ENCODE peak calls at places on chromosome 21, in nine cellular contexts. One of them, this sample, is unnamed.

GRCh38 chr21:30153697-30154340 is 12.8 kb downstream of the CLDN17 start:
- DNase-seq in PC-9: no peak
- DNase-seq in tibial nerve: no peak
- DNase-seq in upper lobe of right lung: no peak
- DNase-seq in substantia nigra: no peak
- DNase-seq in thoracic aorta: no peak
- DNase-seq in right cardiac atrium: no peak
- DNase-seq in H9: no peak
- DNase-seq in stomach: no peak
- DNase-seq in this sample: no peak

GRCh38 chr21:42299324-42300044 is 15.7 kb downstream of the TFF3 start:
- DNase-seq in PC-9: peak
- DNase-seq in tibial nerve: no peak
- DNase-seq in upper lobe of right lung: peak
- DNase-seq in substantia nigra: no peak
- DNase-seq in thoracic aorta: no peak
- DNase-seq in right cardiac atrium: peak
- DNase-seq in H9: no peak
- DNase-seq in stomach: no peak
- DNase-seq in this sample: no peak

GRCh38 chr21:35025206-35026152 is 23.6 kb downstream of the RUNX1 start:
- DNase-seq in PC-9: no peak
- DNase-seq in tibial nerve: no peak
- DNase-seq in upper lobe of right lung: no peak
- DNase-seq in substantia nigra: no peak
- DNase-seq in thoracic aorta: no peak
- DNase-seq in right cardiac atrium: no peak
- DNase-seq in H9: no peak
- DNase-seq in stomach: no peak
- DNase-seq in this sample: no peak

GRCh38 chr21:28776251-28776650 is 216.4 kb downstream of the LTN1 start:
- DNase-seq in PC-9: no peak
- DNase-seq in tibial nerve: no peak
- DNase-seq in upper lobe of right lung: no peak
- DNase-seq in substantia nigra: no peak
- DNase-seq in thoracic aorta: no peak
- DNase-seq in right cardiac atrium: no peak
- DNase-seq in H9: no peak
- DNase-seq in stomach: no peak
- DNase-seq in this sample: no peak

GRCh38 chr21:42221581-42222345 is 2.8 kb downstream of the ABCG1 start:
- DNase-seq in PC-9: no peak
- DNase-seq in tibial nerve: no peak
- DNase-seq in upper lobe of right lung: peak
- DNase-seq in substantia nigra: no peak
- DNase-seq in thoracic aorta: no peak
- DNase-seq in right cardiac atrium: no peak
- DNase-seq in H9: no peak
- DNase-seq in stomach: peak
- DNase-seq in this sample: no peak

GRCh38 chr21:17679002-17679600 is 66.4 kb upstream of the BTG3 start:
- DNase-seq in PC-9: no peak
- DNase-seq in tibial nerve: no peak
- DNase-seq in upper lobe of right lung: no peak
- DNase-seq in substantia nigra: no peak
- DNase-seq in thoracic aorta: no peak
- DNase-seq in right cardiac atrium: no peak
- DNase-seq in H9: no peak
- DNase-seq in stomach: no peak
- DNase-seq in this sample: peak

GRCh38 chr21:41783476-41784150 is 16.8 kb upstream of the RIPK4 start:
- DNase-seq in PC-9: peak
- DNase-seq in tibial nerve: no peak
- DNase-seq in upper lobe of right lung: no peak
- DNase-seq in substantia nigra: no peak
- DNase-seq in thoracic aorta: no peak
- DNase-seq in right cardiac atrium: no peak
- DNase-seq in H9: no peak
- DNase-seq in stomach: peak
- DNase-seq in this sample: peak

GRCh38 chr21:34874689-34875513 is 174.2 kb downstream of the RUNX1 start:
- DNase-seq in PC-9: no peak
- DNase-seq in tibial nerve: no peak
- DNase-seq in upper lobe of right lung: no peak
- DNase-seq in substantia nigra: no peak
- DNase-seq in thoracic aorta: no peak
- DNase-seq in right cardiac atrium: no peak
- DNase-seq in H9: no peak
- DNase-seq in stomach: no peak
- DNase-seq in this sample: no peak

GRCh38 chr21:15249285-15249993 is 184.6 kb upstream of the NRIP1 start:
- DNase-seq in PC-9: no peak
- DNase-seq in tibial nerve: no peak
- DNase-seq in upper lobe of right lung: no peak
- DNase-seq in substantia nigra: no peak
- DNase-seq in thoracic aorta: no peak
- DNase-seq in right cardiac atrium: no peak
- DNase-seq in H9: no peak
- DNase-seq in stomach: no peak
- DNase-seq in this sample: no peak

GRCh38 chr21:15247613-15248012 is 182.8 kb upstream of the NRIP1 start:
- DNase-seq in PC-9: no peak
- DNase-seq in tibial nerve: no peak
- DNase-seq in upper lobe of right lung: no peak
- DNase-seq in substantia nigra: no peak
- DNase-seq in thoracic aorta: no peak
- DNase-seq in right cardiac atrium: no peak
- DNase-seq in H9: no peak
- DNase-seq in stomach: no peak
- DNase-seq in this sample: no peak

GRCh38 chr21:15252437-15252836 is 187.6 kb upstream of the NRIP1 start:
- DNase-seq in PC-9: no peak
- DNase-seq in tibial nerve: no peak
- DNase-seq in upper lobe of right lung: no peak
- DNase-seq in substantia nigra: no peak
- DNase-seq in thoracic aorta: no peak
- DNase-seq in right cardiac atrium: no peak
- DNase-seq in H9: no peak
- DNase-seq in stomach: no peak
- DNase-seq in this sample: no peak

GRCh38 chr21:15254111-15254510 is 189.3 kb upstream of the NRIP1 start:
- DNase-seq in PC-9: no peak
- DNase-seq in tibial nerve: no peak
- DNase-seq in upper lobe of right lung: no peak
- DNase-seq in substantia nigra: no peak
- DNase-seq in thoracic aorta: no peak
- DNase-seq in right cardiac atrium: no peak
- DNase-seq in H9: no peak
- DNase-seq in stomach: no peak
- DNase-seq in this sample: no peak

DNA sequence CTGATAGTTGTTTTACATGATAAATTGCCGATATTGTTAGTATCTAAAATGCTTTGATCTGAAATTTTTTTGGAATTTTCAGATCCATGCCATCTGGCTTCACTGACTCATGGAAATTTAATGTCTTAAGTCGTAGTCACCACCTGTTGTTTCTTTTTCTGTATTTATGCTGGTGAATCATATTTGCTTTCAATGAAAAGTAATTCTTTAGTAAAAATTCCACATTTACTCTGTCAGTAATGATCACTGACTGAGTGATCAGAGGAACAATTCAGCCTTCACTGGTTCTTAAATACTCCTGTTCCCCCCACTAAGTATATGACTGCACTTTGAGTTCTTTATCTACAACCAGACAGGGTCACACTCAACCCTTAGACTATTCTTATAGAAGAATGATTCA is 185.6 kb upstream of the NRIP1 start:
- DNase-seq in PC-9: no peak
- DNase-seq in tibial nerve: no peak
- DNase-seq in upper lobe of right lung: no peak
- DNase-seq in substantia nigra: no peak
- DNase-seq in thoracic aorta: no peak
- DNase-seq in right cardiac atrium: no peak
- DNase-seq in H9: no peak
- DNase-seq in stomach: no peak
- DNase-seq in this sample: no peak
- H3K27ac ChIP-seq in PC-9: no peak
- H3K27ac ChIP-seq in tibial nerve: no peak
- H3K27ac ChIP-seq in upper lobe of right lung: no peak
- H3K27ac ChIP-seq in substantia nigra: no peak
- H3K27ac ChIP-seq in thoracic aorta: no peak
- H3K27ac ChIP-seq in right cardiac atrium: no peak
- H3K27ac ChIP-seq in H9: no peak
- H3K27ac ChIP-seq in stomach: no peak
- H3K27ac ChIP-seq in this sample: peak

GRCh38 chr21:38825901-38826300 is 20.2 kb downstream of the ETS2 start:
- DNase-seq in PC-9: no peak
- DNase-seq in tibial nerve: no peak
- DNase-seq in upper lobe of right lung: no peak
- DNase-seq in substantia nigra: no peak
- DNase-seq in thoracic aorta: no peak
- DNase-seq in right cardiac atrium: no peak
- DNase-seq in H9: no peak
- DNase-seq in stomach: no peak
- DNase-seq in this sample: no peak

GRCh38 chr21:38822754-38823374 is 17.1 kb downstream of the ETS2 start:
- DNase-seq in PC-9: no peak
- DNase-seq in tibial nerve: no peak
- DNase-seq in upper lobe of right lung: no peak
- DNase-seq in substantia nigra: no peak
- DNase-seq in thoracic aorta: no peak
- DNase-seq in right cardiac atrium: no peak
- DNase-seq in H9: no peak
- DNase-seq in stomach: no peak
- DNase-seq in this sample: no peak

GRCh38 chr21:38823737-38824123 is 18.0 kb downstream of the ETS2 start:
- DNase-seq in PC-9: no peak
- DNase-seq in tibial nerve: no peak
- DNase-seq in upper lobe of right lung: no peak
- DNase-seq in substantia nigra: no peak
- DNase-seq in thoracic aorta: no peak
- DNase-seq in right cardiac atrium: no peak
- DNase-seq in H9: no peak
- DNase-seq in stomach: no peak
- DNase-seq in this sample: no peak

GRCh38 chr21:38824124-38824822 is 18.5 kb downstream of the ETS2 start:
- DNase-seq in PC-9: no peak
- DNase-seq in tibial nerve: no peak
- DNase-seq in upper lobe of right lung: no peak
- DNase-seq in substantia nigra: no peak
- DNase-seq in thoracic aorta: no peak
- DNase-seq in right cardiac atrium: no peak
- DNase-seq in H9: no peak
- DNase-seq in stomach: no peak
- DNase-seq in this sample: no peak

DNA sequence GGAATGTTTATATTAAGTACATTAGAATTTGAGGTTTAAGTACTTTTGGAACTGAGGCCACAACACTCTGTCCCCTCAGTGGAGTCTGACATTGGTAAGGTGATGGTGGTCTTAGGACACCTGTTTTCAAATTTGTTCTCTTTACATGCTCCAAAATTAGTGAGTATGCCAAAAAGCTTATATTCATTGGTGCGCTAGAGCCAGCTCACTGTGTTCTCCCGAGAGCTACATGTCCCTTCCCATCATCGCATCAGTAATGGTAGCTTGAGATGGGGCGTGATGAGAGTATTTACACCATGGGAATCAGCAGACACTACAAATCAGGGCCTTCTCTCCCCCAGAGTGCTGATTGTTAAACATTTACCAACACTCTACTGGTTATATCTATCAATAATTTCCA is 19.5 kb downstream of the ETS2 start:
- DNase-seq in PC-9: no peak
- DNase-seq in tibial nerve: no peak
- DNase-seq in upper lobe of right lung: no peak
- DNase-seq in substantia nigra: no peak
- DNase-seq in thoracic aorta: no peak
- DNase-seq in right cardiac atrium: no peak
- DNase-seq in H9: no peak
- DNase-seq in stomach: no peak
- DNase-seq in this sample: no peak
- H3K27ac ChIP-seq in PC-9: no peak
- H3K27ac ChIP-seq in tibial nerve: peak
- H3K27ac ChIP-seq in upper lobe of right lung: peak
- H3K27ac ChIP-seq in substantia nigra: no peak
- H3K27ac ChIP-seq in thoracic aorta: peak
- H3K27ac ChIP-seq in right cardiac atrium: no peak
- H3K27ac ChIP-seq in H9: no peak
- H3K27ac ChIP-seq in stomach: peak
- H3K27ac ChIP-seq in this sample: peak

GRCh38 chr21:46109251-46110221 is 11.6 kb downstream of the COL6A2 start:
- DNase-seq in PC-9: no peak
- DNase-seq in tibial nerve: no peak
- DNase-seq in upper lobe of right lung: peak
- DNase-seq in substantia nigra: no peak
- DNase-seq in thoracic aorta: peak
- DNase-seq in right cardiac atrium: peak
- DNase-seq in H9: peak
- DNase-seq in stomach: peak
- DNase-seq in this sample: no peak

GRCh38 chr21:46111193-46111571 is 13.3 kb downstream of the COL6A2 start:
- DNase-seq in PC-9: no peak
- DNase-seq in tibial nerve: peak
- DNase-seq in upper lobe of right lung: peak
- DNase-seq in substantia nigra: no peak
- DNase-seq in thoracic aorta: no peak
- DNase-seq in right cardiac atrium: peak
- DNase-seq in H9: peak
- DNase-seq in stomach: peak
- DNase-seq in this sample: no peak

GRCh38 chr21:46111857-46112730 is 14.2 kb downstream of the COL6A2 start:
- DNase-seq in PC-9: no peak
- DNase-seq in tibial nerve: peak
- DNase-seq in upper lobe of right lung: peak
- DNase-seq in substantia nigra: no peak
- DNase-seq in thoracic aorta: peak
- DNase-seq in right cardiac atrium: peak
- DNase-seq in H9: peak
- DNase-seq in stomach: peak
- DNase-seq in this sample: no peak

GRCh38 chr21:46108827-46109226 is 10.9 kb downstream of the COL6A2 start:
- DNase-seq in PC-9: no peak
- DNase-seq in tibial nerve: no peak
- DNase-seq in upper lobe of right lung: no peak
- DNase-seq in substantia nigra: no peak
- DNase-seq in thoracic aorta: no peak
- DNase-seq in right cardiac atrium: no peak
- DNase-seq in H9: no peak
- DNase-seq in stomach: peak
- DNase-seq in this sample: no peak

DNA sequence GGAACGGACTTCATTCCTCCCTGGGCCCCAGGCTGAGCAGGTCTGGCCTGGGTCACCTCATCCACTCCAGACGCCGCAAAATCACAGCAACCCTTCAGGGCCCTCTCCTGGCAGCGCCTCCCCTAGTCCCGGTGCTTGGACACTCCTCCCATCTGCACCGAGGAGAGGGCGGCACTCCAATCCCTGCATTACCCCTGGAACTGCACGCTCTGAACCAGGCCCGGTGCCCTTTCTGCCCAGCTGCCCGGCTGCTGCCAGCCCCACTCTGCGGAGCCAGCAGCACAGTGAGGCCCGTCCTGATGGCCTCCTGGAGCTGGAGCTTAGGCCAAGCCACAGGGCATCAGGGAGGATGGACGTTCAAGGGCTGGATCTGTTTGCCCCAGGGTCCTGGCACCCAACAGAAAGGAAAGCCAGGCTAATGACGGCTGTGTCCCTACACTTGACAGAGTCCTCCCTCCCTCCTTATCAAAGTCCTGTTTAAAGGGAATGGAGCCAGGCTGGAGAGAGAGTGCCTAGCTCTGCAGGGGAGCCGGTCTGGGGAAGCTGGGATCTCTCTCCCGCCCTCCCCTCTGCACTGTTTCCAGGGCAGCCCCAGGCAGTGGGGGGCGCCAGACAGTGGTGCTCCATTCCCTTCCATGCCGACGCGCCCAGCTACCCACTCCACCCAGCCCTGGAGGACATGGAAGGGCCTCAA is 12.7 kb downstream of the COL6A2 start:
- DNase-seq in PC-9: no peak
- DNase-seq in tibial nerve: peak
- DNase-seq in upper lobe of right lung: peak
- DNase-seq in substantia nigra: no peak
- DNase-seq in thoracic aorta: peak
- DNase-seq in right cardiac atrium: peak
- DNase-seq in H9: peak
- DNase-seq in stomach: peak
- DNase-seq in this sample: no peak
- H3K27ac ChIP-seq in PC-9: no peak
- H3K27ac ChIP-seq in tibial nerve: no peak
- H3K27ac ChIP-seq in upper lobe of right lung: no peak
- H3K27ac ChIP-seq in substantia nigra: no peak
- H3K27ac ChIP-seq in thoracic aorta: peak
- H3K27ac ChIP-seq in right cardiac atrium: peak
- H3K27ac ChIP-seq in H9: no peak
- H3K27ac ChIP-seq in stomach: peak
- H3K27ac ChIP-seq in this sample: no peak

GRCh38 chr21:27423906-27424595 is 457.2 kb upstream of the ADAMTS5 start:
- DNase-seq in PC-9: no peak
- DNase-seq in tibial nerve: no peak
- DNase-seq in upper lobe of right lung: no peak
- DNase-seq in substantia nigra: no peak
- DNase-seq in thoracic aorta: no peak
- DNase-seq in right cardiac atrium: no peak
- DNase-seq in H9: peak
- DNase-seq in stomach: no peak
- DNase-seq in this sample: no peak
- H3K27ac ChIP-seq in PC-9: no peak
- H3K27ac ChIP-seq in tibial nerve: no peak
- H3K27ac ChIP-seq in upper lobe of right lung: peak
- H3K27ac ChIP-seq in substantia nigra: no peak
- H3K27ac ChIP-seq in thoracic aorta: peak
- H3K27ac ChIP-seq in right cardiac atrium: no peak
- H3K27ac ChIP-seq in H9: peak
- H3K27ac ChIP-seq in stomach: no peak
- H3K27ac ChIP-seq in this sample: peak